ENCODE peak calls at places on chromosome X, in six cellular contexts. One of them, this sample, is unnamed. For H3K4me1, the result is how much of the 10 kb centered on the place peaks cover.

GRCh38 chrX:39690541-39691415 is 407.0 kb downstream of the BCOR start:
- DNase-seq in left lung: no peak
- DNase-seq in pancreas: no peak
- DNase-seq in breast epithelium: no peak
- DNase-seq in A549: no peak
- DNase-seq in Peyer's patch: no peak
- DNase-seq in this sample: no peak

GRCh38 chrX:17563515-17563914 is 173.8 kb upstream of the SCML1 start:
- DNase-seq in pancreas: no peak
- DNase-seq in Peyer's patch: no peak
- DNase-seq in breast epithelium: no peak
- DNase-seq in A549: no peak
- DNase-seq in left lung: no peak
- DNase-seq in this sample: no peak

GRCh38 chrX:134426285-134426684 is 33.7 kb upstream of the HPRT1 start:
- DNase-seq in Peyer's patch: no peak
- DNase-seq in breast epithelium: no peak
- DNase-seq in pancreas: no peak
- DNase-seq in left lung: no peak
- DNase-seq in A549: no peak
- DNase-seq in this sample: no peak

GRCh38 chrX:45722471-45722870 is 521.8 kb upstream of the DIPK2B start:
- DNase-seq in pancreas: no peak
- DNase-seq in Peyer's patch: no peak
- DNase-seq in A549: no peak
- DNase-seq in breast epithelium: no peak
- DNase-seq in left lung: no peak
- DNase-seq in this sample: no peak

GRCh38 chrX:103330601-103331397 is 760 bp downstream of the TCEAL7 start:
- DNase-seq in Peyer's patch: no peak
- DNase-seq in left lung: no peak
- DNase-seq in pancreas: no peak
- DNase-seq in breast epithelium: no peak
- DNase-seq in A549: no peak
- DNase-seq in this sample: no peak

GRCh38 chrX:81202989-81203388 is 1.1 kb downstream of the SH3BGRL start:
- DNase-seq in Peyer's patch: no peak
- DNase-seq in left lung: no peak
- DNase-seq in A549: no peak
- DNase-seq in breast epithelium: no peak
- DNase-seq in pancreas: no peak
- DNase-seq in this sample: no peak

GRCh38 chrX:123013141-123013540 is 170.9 kb upstream of the GRIA3 start:
- DNase-seq in pancreas: no peak
- DNase-seq in breast epithelium: no peak
- DNase-seq in A549: no peak
- DNase-seq in left lung: no peak
- DNase-seq in Peyer's patch: no peak
- DNase-seq in this sample: no peak

GRCh38 chrX:68648960-68649359 is 1.5 kb downstream of the STARD8 start:
- DNase-seq in left lung: no peak
- DNase-seq in A549: no peak
- DNase-seq in Peyer's patch: no peak
- DNase-seq in pancreas: no peak
- DNase-seq in breast epithelium: no peak
- DNase-seq in this sample: no peak

GRCh38 chrX:48540015-48540350 is 469 bp downstream of the TBC1D25 start:
- DNase-seq in A549: peak
- DNase-seq in Peyer's patch: no peak
- DNase-seq in pancreas: no peak
- DNase-seq in left lung: no peak
- DNase-seq in breast epithelium: peak
- DNase-seq in this sample: no peak

GRCh38 chrX:148422531-148422930 is 77.9 kb upstream of the AFF2 start:
- DNase-seq in breast epithelium: no peak
- DNase-seq in A549: no peak
- DNase-seq in Peyer's patch: no peak
- DNase-seq in left lung: no peak
- DNase-seq in pancreas: no peak
- DNase-seq in this sample: no peak

GRCh38 chrX:151714367-151714766 is 1.5 kb upstream of the FATE1 start:
- DNase-seq in A549: no peak
- DNase-seq in Peyer's patch: no peak
- DNase-seq in left lung: no peak
- DNase-seq in breast epithelium: no peak
- DNase-seq in pancreas: no peak
- DNase-seq in this sample: no peak

GRCh38 chrX:151030845-151031244 is 47.7 kb downstream of the HMGB3 start:
- DNase-seq in breast epithelium: no peak
- DNase-seq in Peyer's patch: no peak
- DNase-seq in left lung: no peak
- DNase-seq in A549: no peak
- DNase-seq in pancreas: no peak
- DNase-seq in this sample: no peak

DNA sequence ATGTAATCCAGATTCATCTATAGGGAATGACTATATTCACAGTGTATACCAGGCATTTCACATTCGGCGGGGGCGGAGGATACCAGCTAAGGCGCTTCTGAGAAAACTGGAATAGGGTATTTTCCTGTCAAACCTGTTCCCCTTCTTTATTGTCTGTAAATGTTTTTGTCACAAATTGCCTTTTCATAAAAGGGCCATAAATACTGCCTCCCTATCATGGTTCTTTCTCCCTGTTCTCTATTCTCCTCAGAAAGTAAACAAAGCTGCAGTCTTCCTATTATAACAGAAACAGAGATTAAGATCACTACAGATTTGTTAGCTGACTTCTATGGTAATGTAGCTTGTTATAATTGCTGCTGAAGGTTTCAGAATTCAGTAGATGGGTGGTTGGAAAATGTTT is 32.1 kb downstream of the MID2 start:
- DNase-seq in breast epithelium: no peak
- DNase-seq in Peyer's patch: no peak
- DNase-seq in A549: no peak
- DNase-seq in pancreas: no peak
- DNase-seq in left lung: no peak
- DNase-seq in this sample: no peak
- H3K27ac ChIP-seq in breast epithelium: peak
- H3K27ac ChIP-seq in Peyer's patch: no peak
- H3K27ac ChIP-seq in A549: no peak
- H3K27ac ChIP-seq in pancreas: no peak
- H3K27ac ChIP-seq in left lung: no peak
- H3K27ac ChIP-seq in this sample: no peak

GRCh38 chrX:24166078-24166477 is 16.5 kb downstream of the ZFX start:
- DNase-seq in pancreas: no peak
- DNase-seq in breast epithelium: no peak
- DNase-seq in left lung: no peak
- DNase-seq in A549: no peak
- DNase-seq in Peyer's patch: no peak
- DNase-seq in this sample: no peak
- H3K4me1 ChIP-seq in pancreas: under half
- H3K4me1 ChIP-seq in breast epithelium: under half
- H3K4me1 ChIP-seq in left lung: under half
- H3K4me1 ChIP-seq in A549: half or more
- H3K4me1 ChIP-seq in Peyer's patch: under half
- H3K4me1 ChIP-seq in this sample: under half

DNA sequence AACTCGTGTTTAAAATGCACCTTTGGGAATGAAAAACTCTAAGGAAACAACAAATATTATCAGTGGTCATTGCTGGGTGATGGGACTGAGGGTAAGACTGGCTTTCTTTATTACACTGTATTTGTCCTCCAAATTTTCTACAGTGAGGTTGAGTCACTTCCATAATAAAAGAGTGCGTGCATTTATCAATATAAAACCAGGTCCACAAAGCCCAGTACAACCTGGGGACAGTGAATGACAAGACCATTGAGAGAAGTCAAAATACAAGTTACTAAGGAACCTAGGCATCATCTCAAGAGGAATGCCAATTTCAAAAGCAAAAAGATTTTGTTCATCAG is 76.4 kb downstream of the MAGED4 start:
- DNase-seq in breast epithelium: no peak
- DNase-seq in pancreas: no peak
- DNase-seq in Peyer's patch: no peak
- DNase-seq in left lung: no peak
- DNase-seq in A549: no peak
- DNase-seq in this sample: no peak
- H3K27ac ChIP-seq in breast epithelium: peak
- H3K27ac ChIP-seq in pancreas: no peak
- H3K27ac ChIP-seq in Peyer's patch: no peak
- H3K27ac ChIP-seq in left lung: peak
- H3K27ac ChIP-seq in A549: peak
- H3K27ac ChIP-seq in this sample: no peak

DNA sequence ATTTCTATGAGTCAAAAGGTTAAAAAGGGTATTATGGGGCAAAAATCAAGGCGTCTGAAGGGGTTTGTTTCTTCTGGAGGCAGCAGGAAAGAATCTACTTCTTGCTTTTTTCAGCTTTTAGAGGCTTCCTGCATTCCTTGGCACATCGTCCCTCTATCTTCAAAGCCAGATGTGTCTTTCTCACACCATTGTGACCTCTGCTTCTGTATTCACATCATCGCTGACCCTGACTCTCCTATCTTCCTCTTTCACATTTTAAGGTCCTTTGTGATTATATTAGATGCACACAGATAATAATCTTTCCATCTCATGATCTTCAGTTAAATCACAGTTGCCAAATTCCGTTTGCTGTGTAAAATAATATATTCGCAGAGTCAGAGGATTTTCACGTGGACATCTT is 112.7 kb downstream of the PPP4R3C start:
- DNase-seq in breast epithelium: no peak
- DNase-seq in A549: no peak
- DNase-seq in Peyer's patch: no peak
- DNase-seq in left lung: no peak
- DNase-seq in pancreas: no peak
- DNase-seq in this sample: no peak
- H3K4me1 ChIP-seq in breast epithelium: under half
- H3K4me1 ChIP-seq in A549: under half
- H3K4me1 ChIP-seq in Peyer's patch: under half
- H3K4me1 ChIP-seq in left lung: under half
- H3K4me1 ChIP-seq in pancreas: under half
- H3K4me1 ChIP-seq in this sample: under half